ENCODE peak calls at places on chromosomes 11 and 22, in seven cellular contexts. H, J, P, U, K, B and M are unnamed samples.
A peak's percentile ranks its signal among the peaks of the same experiment; 100 is the strongest.

GRCh38 chr22:50296658-50297490 is 10.6 kb downstream of the PLXNB2 start:
- DNase-seq in H (no peak), B (no peak), P (no peak), K (no peak), U (no peak), J (no peak), M (no peak)

GRCh38 chr11:112995423-112996084 is 34.3 kb downstream of the NCAM1 start:
- DNase-seq in H (no peak), U (no peak), J (no peak), P (no peak), B (no peak), K (no peak), M (no peak)

GRCh38 chr22:49657275-49657973 is 170.2 kb downstream of the BRD1 start:
- DNase-seq in H (peak; percentile 80), U (peak; percentile 82), P (peak; percentile 81), B (no peak), J (no peak), K (no peak), M (peak; percentile 23)

GRCh38 chr11:113481226-113481625 is 6.0 kb upstream of the DRD2 start:
- DNase-seq in J (no peak), P (no peak), U (no peak), H (no peak), K (no peak), B (no peak), M (no peak)

GRCh38 chr22:22207845-22208564 is 36.6 kb upstream of the VPREB1 start:
- DNase-seq in U (peak; percentile 72), B (peak; percentile 70), K (peak; percentile 80), H (peak; percentile 87), J (peak; percentile 70), P (peak; percentile 67), M (peak; percentile 74)

GRCh38 chr22:35467788-35468187 is 67.8 kb downstream of the MCM5 start:
- DNase-seq in K (peak; percentile 49), P (peak; percentile 80), U (peak; percentile 46), B (peak; percentile 29), H (no peak), J (peak; percentile 77), M (peak; percentile 16)

GRCh38 chr11:5096011-5096410 is 26.6 kb downstream of the OR52E1 start:
- DNase-seq in H (no peak), P (no peak), J (no peak), U (no peak), K (no peak), B (no peak), M (no peak)

GRCh38 chr11:44329472-44330230 is 19.7 kb upstream of the ALX4 start:
- DNase-seq in B (no peak), U (no peak), P (no peak), K (no peak), J (no peak), H (no peak), M (no peak)

GRCh38 chr11:3164138-3164539 is 971 bp downstream of the OSBPL5 start:
- DNase-seq in P (peak; percentile 50), B (no peak), H (no peak), J (peak; percentile 35), K (no peak), U (peak; percentile 33), M (peak; percentile 20)

GRCh38 chr11:58731819-58732218 is at the start of gene GLYAT:
- DNase-seq in H (no peak), B (no peak), J (no peak), U (no peak), P (no peak), K (no peak), M (no peak)

GRCh38 chr11:118609380-118610219 is 2.2 kb downstream of the PHLDB1 start:
- DNase-seq in K (peak; percentile 41), B (no peak), U (no peak), H (peak; percentile 64), P (no peak), J (peak; percentile 49), M (peak; percentile 26)

GRCh38 chr11:108069947-108070346 is 51.4 kb upstream of the ACAT1 start:
- DNase-seq in J (peak; percentile 70), B (no peak), P (no peak), K (peak; percentile 70), H (no peak), U (no peak), M (no peak)

GRCh38 chr11:47178305-47178704 is 1.6 kb upstream of the ARFGAP2 start:
- DNase-seq in U (no peak), H (no peak), J (no peak), B (no peak), K (no peak), P (no peak), M (no peak)

GRCh38 chr11:45535033-45535432 is 130.4 kb downstream of the CHST1 start:
- DNase-seq in U (no peak), J (no peak), P (no peak), H (no peak), B (no peak), K (no peak), M (no peak)

GRCh38 chr11:116703421-116703820 is 69.4 kb downstream of the BUD13 start:
- DNase-seq in B (no peak), J (peak; percentile 7), K (no peak), P (no peak), U (no peak), H (no peak), M (peak; percentile 94)

DNA sequence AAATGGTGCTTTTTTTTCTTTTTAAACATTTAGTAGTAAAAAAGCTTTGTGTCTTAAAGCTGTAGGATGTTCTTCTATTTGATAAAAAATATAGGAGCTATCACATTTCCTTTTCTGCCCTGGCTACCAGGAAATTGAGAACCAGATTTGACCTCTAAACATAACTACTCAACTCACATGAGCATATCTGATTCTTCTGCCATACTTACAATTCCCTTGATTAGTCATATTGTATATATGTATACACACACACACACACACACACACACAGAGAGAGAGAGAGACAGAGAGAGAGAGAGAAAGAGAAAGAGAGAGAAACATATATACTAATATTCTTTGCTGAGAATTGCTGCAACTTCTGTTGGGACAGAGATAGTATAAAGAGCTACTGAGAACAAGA is 23.0 kb upstream of the GDPD4 start:
- DNase-seq in J (peak; percentile 5), H (no peak), U (no peak), K (no peak), B (no peak), P (no peak), M (no peak)
- H3K4me3 ChIP-seq in J (no peak overlapping the region), H (no peak overlapping the region), U (no peak overlapping the region), K (no peak overlapping the region), B (no peak overlapping the region), P (no peak overlapping the region), M (no peak overlapping the region)

DNA sequence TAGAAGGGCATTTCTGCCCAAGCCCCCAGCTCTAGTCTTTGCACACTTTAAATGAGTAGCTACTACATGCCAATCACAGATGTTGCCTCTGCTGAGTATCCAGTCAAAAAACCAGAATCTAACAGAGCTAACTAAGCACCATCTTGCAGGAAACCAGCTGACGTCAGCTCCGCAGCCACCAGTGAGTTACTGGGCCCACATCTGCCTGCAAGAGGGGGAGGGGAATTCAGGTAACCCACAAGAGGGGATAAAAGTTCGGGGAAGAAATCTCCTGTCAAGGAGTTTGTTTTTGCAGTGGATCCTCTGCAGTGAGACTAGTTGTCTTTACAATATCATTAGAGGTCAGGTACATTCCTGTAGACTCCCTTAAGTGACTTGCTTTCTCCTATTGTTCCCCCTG is 9.2 kb downstream of the CD44 start:
- DNase-seq in B (no peak), H (no peak), K (no peak), P (no peak), U (no peak), J (no peak), M (no peak)
- H3K4me3 ChIP-seq in B (no peak overlapping the region), H (no peak overlapping the region), K (no peak overlapping the region), P (no peak overlapping the region), U (no peak overlapping the region), J (no peak overlapping the region), M (no peak overlapping the region)

GRCh38 chr11:106076421-106076922 is 675 bp downstream of the KBTBD3 start:
- DNase-seq in H (peak; percentile 48), B (no peak), U (no peak), K (no peak), P (no peak), J (no peak), M (no peak)

GRCh38 chr11:106082096-106082495 is 4.6 kb downstream of the AASDHPPT start:
- DNase-seq in U (no peak), H (no peak), J (no peak), K (no peak), B (no peak), P (no peak), M (no peak)

GRCh38 chr11:106077609-106078517 is at the start of gene AASDHPPT:
- DNase-seq in J (peak; percentile 61), H (no peak), B (peak; percentile 59), P (no peak), U (no peak), K (peak; percentile 46), M (no peak)

GRCh38 chr11:106072804-106073203 is 4.3 kb downstream of the KBTBD3 start:
- DNase-seq in J (no peak), H (no peak), P (no peak), B (no peak), U (no peak), K (no peak), M (no peak)

GRCh38 chr11:106076923-106077608 is at the start of gene KBTBD3:
- DNase-seq in H (peak; percentile 98), B (peak; percentile 98), U (peak; percentile 100), P (peak; percentile 99), K (peak; percentile 99), J (peak; percentile 99), M (peak; percentile 100)
- H3K4me3 ChIP-seq in H (peak within 1 kb of the TSS; percentile 88), B (peak within 1 kb of the TSS; percentile 76), U (peak within 1 kb of the TSS; percentile 78), P (peak within 1 kb of the TSS; percentile 59), K (peak within 1 kb of the TSS; percentile 100), J (peak within 1 kb of the TSS; percentile 84), M (peak within 1 kb of the TSS; percentile 97)

GRCh38 chr22:44664149-44664548 is 37.9 kb upstream of the PRR5 start:
- DNase-seq in K (no peak), B (no peak), H (peak; percentile 77), U (peak; percentile 80), J (peak; percentile 76), P (peak; percentile 90), M (no peak)
- H3K4me3 ChIP-seq in K (no peak overlapping the region), B (no peak overlapping the region), H (no peak overlapping the region), U (no peak overlapping the region), J (no peak overlapping the region), P (no peak overlapping the region), M (no peak overlapping the region)

GRCh38 chr22:29369460-29369859 is 18.9 kb downstream of the AP1B1 start:
- DNase-seq in K (peak; percentile 80), H (no peak), B (no peak), J (peak; percentile 85), P (peak; percentile 79), U (peak; percentile 70), M (peak; percentile 89)
- H3K4me3 ChIP-seq in K (no peak overlapping the region), H (no peak overlapping the region), B (no peak overlapping the region), J (no peak overlapping the region), P (no peak overlapping the region), U (no peak overlapping the region), M (no peak overlapping the region)

GRCh38 chr11:15127341-15127740 is 12.6 kb downstream of the INSC start:
- DNase-seq in K (peak; percentile 75), P (no peak), H (no peak), B (no peak), J (peak; percentile 36), U (no peak), M (no peak)
- H3K4me3 ChIP-seq in K (no peak overlapping the region), P (no peak overlapping the region), H (no peak overlapping the region), B (no peak overlapping the region), J (no peak overlapping the region), U (no peak overlapping the region), M (no peak overlapping the region)